ENCODE peak calls at places on chromosome 12, in seven cellular contexts. P is NCI-H748 treated with DMSO at 0.1 percent for 48 hours, F is progenitor cell of endocrine pancreas, N is T-helper 1 cell, A is neural progenitor cell, Q is H9, C is T47D. R is an unnamed sample.

GRCh38 chr12:88362439-88362838 is 217.8 kb downstream of the KITLG start:
- DNase-seq in P (no peak), F (no peak), N (no peak), A (no peak), Q (no peak), C (no peak), R (no peak)

GRCh38 chr12:4164591-4165558 is 108.7 kb upstream of the CCND2 start:
- DNase-seq in P (no peak), F (peak), N (peak), A (peak), Q (peak), C (no peak), R (peak)

GRCh38 chr12:9039397-9039977 is 50.1 kb downstream of the KLRG1 start:
- DNase-seq in P (peak), F (no peak), N (no peak), A (peak), Q (no peak), C (peak), R (no peak)

GRCh38 chr12:55636116-55636655 is 506 bp upstream of the OR10P1 start:
- DNase-seq in P (no peak), F (no peak), N (no peak), A (no peak), Q (no peak), C (no peak), R (no peak)

GRCh38 chr12:24421759-24422158 is 472.3 kb upstream of the SOX5 start:
- DNase-seq in P (no peak), F (no peak), N (no peak), A (no peak), Q (no peak), C (no peak), R (no peak)

GRCh38 chr12:82479511-82479910 is 121.2 kb downstream of the METTL25 start:
- DNase-seq in P (no peak), F (no peak), N (no peak), A (peak), Q (no peak), C (peak), R (no peak)

GRCh38 chr12:103016381-103016780 is 58.9 kb downstream of the ASCL1 start:
- DNase-seq in P (no peak), F (no peak), N (no peak), A (no peak), Q (no peak), C (no peak), R (no peak)

GRCh38 chr12:44240186-44240585 is 404.3 kb downstream of the TMEM117 start:
- DNase-seq in P (no peak), F (no peak), N (no peak), A (no peak), Q (no peak), C (no peak), R (no peak)

GRCh38 chr12:115000038-115000437 is 316.1 kb upstream of the TBX3 start:
- DNase-seq in P (no peak), F (no peak), N (no peak), A (no peak), Q (no peak), C (peak), R (no peak)

GRCh38 chr12:130482448-130482847 is 144.8 kb downstream of the PIWIL1 start:
- DNase-seq in P (no peak), F (no peak), N (no peak), A (peak), Q (peak), C (peak), R (no peak)

GRCh38 chr12:89538902-89539301 is 13.1 kb upstream of the POC1B start:
- DNase-seq in P (no peak), F (no peak), N (no peak), A (no peak), Q (no peak), C (no peak), R (no peak)

GRCh38 chr12:78156751-78157150 is 326.1 kb downstream of the NAV3 start:
- DNase-seq in P (no peak), F (no peak), N (no peak), A (no peak), Q (no peak), C (no peak), R (no peak)

GRCh38 chr12:95994476-95994875 is 1.7 kb downstream of the HAL start:
- DNase-seq in P (no peak), F (no peak), N (no peak), A (no peak), Q (no peak), C (no peak), R (no peak)

GRCh38 chr12:124502379-124502778 is 65.0 kb downstream of the NCOR2 start:
- DNase-seq in P (no peak), F (no peak), N (no peak), A (no peak), Q (no peak), C (no peak), R (no peak)

GRCh38 chr12:42652048-42652447 is 62.5 kb upstream of the PRICKLE1 start:
- DNase-seq in P (no peak), F (no peak), N (no peak), A (no peak), Q (no peak), C (no peak), R (no peak)

GRCh38 chr12:62799126-62799736 is 135.7 kb downstream of the PPM1H start:
- DNase-seq in P (peak), F (peak), N (peak), A (peak), Q (peak), C (peak), R (no peak)

GRCh38 chr12:104507672-104508071 is 50.9 kb downstream of the CHST11 start:
- DNase-seq in P (no peak), F (no peak), N (no peak), A (no peak), Q (no peak), C (peak), R (no peak)

GRCh38 chr12:51773145-51773869 is 75.2 kb downstream of the FIGNL2 start:
- DNase-seq in P (no peak), F (no peak), N (no peak), A (no peak), Q (no peak), C (peak), R (no peak)

GRCh38 chr12:5773550-5773949 is 171.5 kb downstream of the ANO2 start:
- DNase-seq in P (no peak), F (no peak), N (no peak), A (no peak), Q (no peak), C (no peak), R (no peak)

GRCh38 chr12:89085421-89085820 is 266.9 kb downstream of the DUSP6 start:
- DNase-seq in P (no peak), F (no peak), N (no peak), A (no peak), Q (peak), C (no peak), R (no peak)

GRCh38 chr12:64670856-64671639 is 60.8 kb downstream of the RASSF3 start:
- DNase-seq in P (no peak), F (no peak), N (no peak), A (no peak), Q (no peak), C (peak), R (no peak)

GRCh38 chr12:98188649-98189048 is 326.7 kb upstream of the TMPO start:
- DNase-seq in P (no peak), F (no peak), N (no peak), A (no peak), Q (no peak), C (no peak), R (no peak)

GRCh38 chr12:44464180-44464579 is 411.9 kb downstream of the NELL2 start:
- DNase-seq in P (no peak), F (no peak), N (no peak), A (peak), Q (no peak), C (no peak), R (no peak)

GRCh38 chr12:65741662-65742480 is 82.4 kb upstream of the HMGA2 start:
- DNase-seq in P (no peak), F (peak), N (no peak), A (peak), Q (peak), C (no peak), R (no peak)

GRCh38 chr12:49264466-49264872 is 413 bp upstream of the TUBA1C start:
- DNase-seq in P (no peak), F (no peak), N (peak), A (peak), Q (no peak), C (no peak), R (peak)

GRCh38 chr12:12537421-12537820 is 25.2 kb downstream of the DUSP16 start:
- DNase-seq in P (no peak), F (no peak), N (no peak), A (no peak), Q (no peak), C (no peak), R (no peak)

GRCh38 chr12:82635263-82635662 is 51.4 kb upstream of the TMTC2 start:
- DNase-seq in P (no peak), F (no peak), N (no peak), A (no peak), Q (no peak), C (no peak), R (no peak)

GRCh38 chr12:131066886-131067490 is 113.3 kb downstream of the ADGRD1 start:
- DNase-seq in P (no peak), F (no peak), N (no peak), A (no peak), Q (peak), C (no peak), R (no peak)

R was measured in activated gamma-delta T cell.